ENCODE peak calls at places on chromosomes 16 and 17, in seven cellular contexts. Y, J, H, E, U, G and X are unnamed samples.

GRCh38 chr17:41061969-41062368 is 2.1 kb upstream of the KRTAP2-3 start:
- DNase-seq in G (peak; percentile 78), Y (no peak), E (no peak), U (no peak), H (peak; percentile 71), J (no peak), X (no peak)

GRCh38 chr16:15515992-15516391 is 81.6 kb downstream of the BMERB1 start:
- DNase-seq in Y (no peak), H (no peak), U (no peak), J (no peak), E (no peak), G (no peak), X (no peak)

GRCh38 chr16:81469183-81469677 is 24.6 kb downstream of the CMIP start:
- DNase-seq in U (no peak), Y (no peak), H (no peak), E (no peak), G (no peak), J (no peak), X (no peak)

GRCh38 chr17:13601776-13602551 is at the start of gene HS3ST3A1:
- DNase-seq in H (peak; percentile 57), J (no peak), Y (no peak), G (peak; percentile 89), E (no peak), U (peak; percentile 48), X (no peak)

GRCh38 chr16:74811911-74812310 is 37.3 kb upstream of the FA2H start:
- DNase-seq in J (no peak), E (no peak), G (no peak), U (no peak), Y (no peak), H (no peak), X (no peak)

GRCh38 chr17:36182176-36183000 is 6.0 kb upstream of the TBC1D3B start:
- DNase-seq in J (no peak), Y (no peak), G (no peak), E (no peak), U (no peak), H (no peak), X (no peak)

GRCh38 chr16:89044394-89045180 is 49.1 kb upstream of the ACSF3 start:
- DNase-seq in E (no peak), U (no peak), Y (no peak), J (no peak), G (no peak), H (no peak), X (no peak)

GRCh38 chr16:69820926-69821541 is 58.9 kb downstream of the WWP2 start:
- DNase-seq in E (peak; percentile 49), U (no peak), G (peak; percentile 42), H (no peak), J (no peak), Y (no peak), X (no peak)

GRCh38 chr16:66741971-66742396 is 9.4 kb downstream of the DYNC1LI2 start:
- DNase-seq in J (no peak), H (no peak), Y (no peak), E (no peak), G (no peak), U (no peak), X (no peak)

GRCh38 chr16:88469615-88470395 is 16.7 kb downstream of the ZFPM1 start:
- DNase-seq in U (no peak), Y (peak; percentile 21), H (no peak), G (no peak), J (peak; percentile 75), E (no peak), X (peak; percentile 52)

GRCh38 chr17:42166196-42166763 is 11.5 kb upstream of the RAB5C start:
- DNase-seq in H (no peak), E (no peak), J (no peak), Y (no peak), G (no peak), U (no peak), X (no peak)